ENCODE peak calls at places on chromosomes 2 and 18, in seven cellular contexts. F is HCT116, Q is GM13977, X is thoracic aorta, Y is ovary, G is body of pancreas, N is astrocyte of the cerebellum. W is an unnamed sample.

GRCh38 chr18:43789234-43790000 is 512.1 kb upstream of the SYT4 start:
- DNase-seq in Q (no peak), G (no peak), F (no peak), N (peak; percentile 19), Y (no peak), X (no peak), W (no peak)

GRCh38 chr2:76469066-76469465 is 758.4 kb upstream of the GCFC2 start:
- DNase-seq in F (no peak), X (no peak), Y (no peak), N (no peak), G (no peak), Q (no peak), W (no peak)

GRCh38 chr2:158179660-158180059 is 78.0 kb downstream of the UPP2 start:
- DNase-seq in X (no peak), F (peak; percentile 13), Q (no peak), N (no peak), G (no peak), Y (no peak), W (no peak)

GRCh38 chr2:149645391-149645790 is 57.8 kb upstream of the MMADHC start:
- DNase-seq in Y (no peak), G (no peak), F (no peak), N (no peak), X (no peak), Q (no peak), W (no peak)

GRCh38 chr2:213306320-213306942 is 22.2 kb downstream of the SPAG16 start:
- DNase-seq in N (peak; percentile 56), Y (no peak), X (no peak), G (peak; percentile 65), Q (no peak), F (no peak), W (no peak)

GRCh38 chr2:180202591-180202990 is 195.5 kb upstream of the CWC22 start:
- DNase-seq in F (no peak), X (no peak), Y (no peak), N (peak; percentile 35), G (no peak), Q (no peak), W (no peak)

GRCh38 chr18:38459595-38459994 is 894.0 kb upstream of the CELF4 start:
- DNase-seq in Y (no peak), N (no peak), X (no peak), F (no peak), Q (no peak), G (no peak), W (no peak)

GRCh38 chr2:36405183-36405582 is 49.6 kb downstream of the CRIM1 start:
- DNase-seq in N (no peak), Y (no peak), G (no peak), F (no peak), X (no peak), Q (no peak), W (no peak)

GRCh38 chr2:186573528-186573927 is 16.3 kb upstream of the ITGAV start:
- DNase-seq in X (no peak), Q (no peak), N (no peak), F (no peak), G (no peak), Y (no peak), W (no peak)

GRCh38 chr18:58793361-58793760 is 71.3 kb upstream of the ZNF532 start:
- DNase-seq in X (peak; percentile 12), Q (no peak), N (peak; percentile 37), F (no peak), Y (no peak), G (no peak), W (no peak)

GRCh38 chr2:383173-383572 is 95.3 kb upstream of the ALKAL2 start:
- DNase-seq in N (no peak), Y (no peak), F (no peak), Q (no peak), X (no peak), G (no peak), W (no peak)

GRCh38 chr2:218166791-218167190 is at the start of gene CXCR1:
- DNase-seq in F (no peak), Q (no peak), N (no peak), X (no peak), G (no peak), Y (no peak), W (no peak)

GRCh38 chr2:110104025-110104771 is 11.4 kb downstream of the MALL start:
- DNase-seq in N (peak; percentile 60), X (no peak), F (no peak), G (no peak), Y (no peak), Q (no peak), W (peak; percentile 65)

GRCh38 chr18:68991281-68991680 is 193.4 kb downstream of the CCDC102B start:
- DNase-seq in G (no peak), X (no peak), Y (no peak), N (peak; percentile 46), Q (peak; percentile 10), F (no peak), W (peak; percentile 26)

GRCh38 chr18:42641996-42642395 is 473.5 kb downstream of the RIT2 start:
- DNase-seq in N (no peak), Y (no peak), Q (no peak), G (no peak), F (no peak), X (no peak), W (no peak)

GRCh38 chr2:136136921-136137320 is 19.0 kb upstream of the CXCR4 start:
- DNase-seq in Y (no peak), G (no peak), X (no peak), N (no peak), F (peak; percentile 66), Q (no peak), W (no peak)

GRCh38 chr18:50973367-50974126 is 5.7 kb downstream of the ELAC1 start:
- DNase-seq in N (no peak), G (no peak), F (no peak), Q (no peak), X (no peak), Y (no peak), W (peak; percentile 34)

GRCh38 chr2:181250691-181251090 is 206.5 kb upstream of the ITGA4 start:
- DNase-seq in G (no peak), Q (no peak), F (no peak), N (no peak), Y (no peak), X (no peak), W (no peak)

GRCh38 chr2:181258761-181259160 is 198.4 kb upstream of the ITGA4 start:
- DNase-seq in Q (no peak), F (no peak), N (no peak), X (no peak), Y (no peak), G (no peak), W (no peak)

GRCh38 chr2:181252248-181253148 is 204.7 kb upstream of the ITGA4 start:
- DNase-seq in Y (no peak), N (no peak), G (no peak), F (no peak), X (no peak), Q (no peak), W (no peak)

DNA sequence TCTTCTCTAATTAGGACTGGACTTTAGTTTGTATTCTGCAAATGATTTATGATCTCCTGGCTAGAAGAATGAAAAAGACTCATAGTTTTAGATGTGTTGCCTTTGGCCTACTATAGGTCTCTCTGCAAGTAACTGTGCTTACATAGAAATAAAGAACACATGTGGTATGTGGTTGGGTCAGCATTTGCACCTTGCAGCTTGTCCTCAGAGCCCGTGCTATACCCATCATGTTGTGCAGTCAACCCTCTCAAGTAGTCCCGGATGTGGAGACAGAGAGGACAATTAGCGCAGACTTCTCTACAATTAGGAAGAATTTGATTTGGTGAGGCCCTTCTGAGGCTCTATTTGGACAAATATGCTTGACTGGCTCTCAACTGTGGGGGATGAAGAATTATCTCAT is 203.7 kb upstream of the ITGA4 start:
- DNase-seq in Q (no peak), Y (no peak), G (no peak), N (no peak), X (no peak), F (no peak), W (no peak)
- TF ChIP-seq CTCF in Q (no peak), Y (no peak), G (no peak), N (no peak), X (no peak), F (no peak), W (no peak)

DNA sequence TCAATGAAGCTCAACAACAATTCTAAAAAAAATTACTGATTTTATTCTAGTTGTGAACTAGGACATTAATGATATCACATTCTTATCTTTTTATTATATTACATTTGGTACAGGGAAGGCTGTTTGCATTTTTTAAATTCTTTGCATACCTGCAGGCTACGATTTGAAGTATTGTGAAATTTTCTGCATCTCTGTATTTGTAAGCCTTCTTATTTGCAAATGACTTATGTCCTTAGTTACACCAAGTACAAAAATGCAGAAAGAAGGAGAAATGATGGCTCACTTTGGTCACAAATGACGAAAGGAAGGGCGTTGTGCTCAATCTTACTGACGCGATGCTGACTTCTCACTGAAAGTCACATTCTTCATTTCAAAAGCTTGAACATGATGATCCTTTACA is 227.5 kb upstream of the SOX11 start:
- DNase-seq in Q (no peak), Y (no peak), G (no peak), X (no peak), N (no peak), F (no peak), W (peak; percentile 62)
- TF ChIP-seq CTCF in Q (no peak), Y (no peak), G (no peak), X (no peak), N (no peak), F (no peak), W (no peak)

DNA sequence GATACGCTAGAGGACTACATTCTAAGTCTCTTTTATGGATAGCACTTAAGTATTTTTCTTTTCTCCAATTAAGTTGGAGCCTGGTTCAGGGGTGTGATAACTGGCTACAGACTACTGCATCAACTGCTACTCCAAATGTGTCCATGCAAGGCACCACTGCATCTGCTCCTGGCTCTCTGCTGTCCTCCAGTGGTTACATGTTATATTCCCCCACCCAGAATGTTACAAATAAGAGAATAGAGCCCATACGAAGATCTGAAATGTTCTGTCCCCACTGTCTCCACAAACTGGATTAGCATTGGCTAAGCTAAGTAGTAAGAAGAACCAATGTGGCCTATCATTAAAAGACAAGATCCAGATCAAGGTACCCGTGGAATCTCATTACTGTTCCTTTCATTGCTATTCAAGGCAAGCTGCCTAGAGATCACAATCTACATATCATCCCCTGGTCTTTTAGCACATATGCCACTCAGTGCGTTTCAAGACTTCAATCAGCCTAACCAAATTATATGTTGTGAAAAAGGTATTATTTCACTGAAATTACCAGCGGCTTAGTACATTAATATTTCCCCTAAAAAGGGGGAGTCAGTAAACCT is 308.3 kb upstream of the SLC8A1 start:
- DNase-seq in N (peak; percentile 9), G (peak; percentile 14), F (peak; percentile 6), X (no peak), Y (no peak), Q (no peak), W (no peak)
- TF ChIP-seq CTCF in N (peak; percentile 77), G (peak; percentile 46), F (peak; percentile 24), X (peak; percentile 48), Y (no peak), Q (peak; percentile 54), W (peak; percentile 93)

GRCh38 chr2:203858176-203858575 is 9.4 kb upstream of the CTLA4 start:
- DNase-seq in G (no peak), N (no peak), X (no peak), Q (no peak), F (peak; percentile 3), Y (no peak), W (no peak)
- TF ChIP-seq CTCF in G (no peak), N (no peak), X (no peak), Q (no peak), F (no peak), Y (no peak), W (no peak)

GRCh38 chr18:32470713-32471633 is at the start of gene GAREM1:
- DNase-seq in G (peak; percentile 97), N (peak; percentile 97), Y (peak; percentile 96), F (peak; percentile 87), X (peak; percentile 82), Q (peak; percentile 96), W (peak; percentile 92)
- TF ChIP-seq CTCF in G (peak; percentile 99), N (peak; percentile 59), Y (peak; percentile 93), F (peak; percentile 38), X (peak; percentile 72), Q (peak; percentile 61), W (peak; percentile 53)